ENCODE peak calls at places on chromosomes 12 and 14, in five cellular contexts. X is B cell; I is stimulated activated naive CD4-positive, alpha-beta T cell; E is breast epithelium; R is ELR. M is an unnamed sample.
A peak's percentile ranks its signal among the peaks of the same experiment; 100 is the strongest.

GRCh38 chr14:68685419-68686211 is 107.3 kb downstream of the ZFP36L1 start:
- DNase-seq in X (peak; percentile 89), I (peak; percentile 62), E (no peak), R (peak; percentile 88), M (no peak)

GRCh38 chr12:47238665-47239064 is 158.9 kb upstream of the AMIGO2 start:
- DNase-seq in X (no peak), I (no peak), E (no peak), R (no peak), M (no peak)

GRCh38 chr14:34252227-34252626 is 209.8 kb downstream of the SPTSSA start:
- DNase-seq in X (no peak), I (no peak), E (no peak), R (no peak), M (no peak)

GRCh38 chr12:69290545-69291277 is 51.3 kb downstream of the CPSF6 start:
- DNase-seq in X (peak; percentile 82), I (peak; percentile 68), E (peak; percentile 34), R (peak; percentile 83), M (peak; percentile 7)

GRCh38 chr14:52078093-52078492 is 9.2 kb upstream of the NID2 start:
- DNase-seq in X (no peak), I (no peak), E (no peak), R (peak; percentile 73), M (no peak)

GRCh38 chr14:52124791-52125661 is 56.2 kb upstream of the NID2 start:
- DNase-seq in X (no peak), I (no peak), E (no peak), R (peak; percentile 86), M (no peak)

GRCh38 chr12:8156845-8157244 is at the start of gene ZNF705A:
- DNase-seq in X (no peak), I (no peak), E (no peak), R (peak; percentile 88), M (no peak)

GRCh38 chr12:57434517-57435223 is at the start of gene INHBC:
- DNase-seq in X (no peak), I (no peak), E (no peak), R (no peak), M (no peak)

GRCh38 chr12:124906606-124907261 is 7.7 kb downstream of the UBC start:
- DNase-seq in X (peak; percentile 91), I (no peak), E (peak; percentile 92), R (peak; percentile 96), M (peak; percentile 68)

GRCh38 chr14:68747366-68747765 is 45.5 kb downstream of the ZFP36L1 start:
- DNase-seq in X (no peak), I (no peak), E (no peak), R (no peak), M (no peak)

GRCh38 chr14:75531660-75532317 is 9.5 kb downstream of the BATF start:
- DNase-seq in X (no peak), I (no peak), E (no peak), R (peak; percentile 19), M (no peak)

GRCh38 chr14:99853206-99853605 is 60.0 kb downstream of the EML1 start:
- DNase-seq in X (no peak), I (no peak), E (no peak), R (peak; percentile 10), M (no peak)

GRCh38 chr12:15701212-15701611 is 88.0 kb downstream of the EPS8 start:
- DNase-seq in X (no peak), I (no peak), E (no peak), R (peak; percentile 81), M (no peak)

GRCh38 chr14:88437659-88438058 is 52.2 kb downstream of the SPATA7 start:
- DNase-seq in X (no peak), I (no peak), E (no peak), R (peak; percentile 27), M (no peak)

GRCh38 chr12:88952543-88952942 is 372.3 kb upstream of the KITLG start:
- DNase-seq in X (no peak), I (no peak), E (no peak), R (peak; percentile 69), M (no peak)

GRCh38 chr14:56008160-56008559 is 110.1 kb upstream of the PELI2 start:
- DNase-seq in X (no peak), I (no peak), E (no peak), R (no peak), M (no peak)

GRCh38 chr12:16435875-16436554 is 88.6 kb downstream of the MGST1 start:
- DNase-seq in X (no peak), I (no peak), E (no peak), R (no peak), M (no peak)

GRCh38 chr12:108430245-108430644 is 84.8 kb upstream of the FICD start:
- DNase-seq in X (no peak), I (no peak), E (no peak), R (no peak), M (no peak)

GRCh38 chr12:79933580-79934264 is 1.2 kb downstream of the PPP1R12A start:
- DNase-seq in X (peak; percentile 30), I (no peak), E (no peak), R (peak; percentile 32), M (no peak)

GRCh38 chr14:92254786-92255185 is 68.2 kb upstream of the SLC24A4 start:
- DNase-seq in X (no peak), I (no peak), E (no peak), R (no peak), M (no peak)

GRCh38 chr14:99909500-99910064 is 116.4 kb downstream of the EML1 start:
- DNase-seq in X (no peak), I (no peak), E (no peak), R (peak; percentile 19), M (no peak)

GRCh38 chr12:13368971-13369370 is 172.4 kb downstream of the EMP1 start:
- DNase-seq in X (no peak), I (no peak), E (no peak), R (no peak), M (no peak)

GRCh38 chr12:14768823-14769405 is 34.4 kb downstream of the WBP11 start:
- DNase-seq in X (peak; percentile 50), I (no peak), E (no peak), R (peak; percentile 24), M (peak; percentile 7)

GRCh38 chr14:77007975-77008421 is 20.5 kb downstream of the IRF2BPL start:
- DNase-seq in X (no peak), I (no peak), E (peak; percentile 93), R (no peak), M (no peak)

GRCh38 chr14:49598479-49599301 is at the start of gene LRR1:
- DNase-seq in X (peak; percentile 92), I (peak; percentile 72), E (peak; percentile 79), R (peak; percentile 94), M (peak; percentile 14)

GRCh38 chr14:79586401-79586800 is 624.9 kb downstream of the DIO2 start:
- DNase-seq in X (no peak), I (no peak), E (no peak), R (no peak), M (no peak)

GRCh38 chr14:99190696-99191662 is 81.0 kb downstream of the BCL11B start:
- DNase-seq in X (no peak), I (peak; percentile 33), E (no peak), R (no peak), M (no peak)

GRCh38 chr12:96140110-96140509 is 54.1 kb upstream of the ELK3 start:
- DNase-seq in X (no peak), I (no peak), E (no peak), R (peak; percentile 80), M (no peak)

GRCh38 chr14:67815573-67816235 is 686 bp downstream of the ZFYVE26 start:
- DNase-seq in X (peak; percentile 25), I (no peak), E (no peak), R (peak; percentile 58), M (no peak)

GRCh38 chr12:116055895-116056607 is 221.4 kb downstream of the MED13L start:
- DNase-seq in X (no peak), I (no peak), E (no peak), R (no peak), M (no peak)

GRCh38 chr14:57493467-57494181 is at the start of gene CCDC198:
- DNase-seq in X (no peak), I (no peak), E (no peak), R (peak; percentile 52), M (no peak)

M was measured in thoracic aorta.